ENCODE peak calls at places on chromosomes 7 and 10, in seven cellular contexts. R, F, I, W, S, G and M are unnamed samples.

GRCh38 chr7:127713758-127714157 is 61.8 kb downstream of the SND1 start:
- DNase-seq in G (no peak), R (no peak), I (no peak), F (no peak), W (no peak), S (no peak), M (no peak)

GRCh38 chr7:55493416-55493815 is 78.9 kb downstream of the VOPP1 start:
- DNase-seq in I (no peak), W (no peak), R (no peak), F (no peak), G (no peak), S (no peak), M (no peak)

GRCh38 chr10:132556994-132557441 is 19.4 kb downstream of the INPP5A start:
- DNase-seq in R (no peak), S (no peak), F (no peak), I (no peak), W (no peak), G (no peak), M (no peak)

GRCh38 chr7:131899271-131900030 is 343.0 kb upstream of the PODXL start:
- DNase-seq in W (no peak), F (no peak), I (no peak), R (no peak), S (no peak), G (no peak), M (no peak)

GRCh38 chr7:43779032-43779812 is 20.7 kb downstream of the BLVRA start:
- DNase-seq in G (no peak), F (no peak), I (no peak), R (no peak), W (no peak), S (no peak), M (no peak)

GRCh38 chr10:119595715-119596515 is 849 bp downstream of the TIAL1 start:
- DNase-seq in R (peak), G (peak), I (no peak), F (no peak), S (peak), W (peak), M (peak)

GRCh38 chr10:63766766-63767505 is 245.7 kb downstream of the REEP3 start:
- DNase-seq in F (peak), S (no peak), G (no peak), R (no peak), I (no peak), W (no peak), M (no peak)

GRCh38 chr7:101947899-101948298 is 130.5 kb downstream of the CUX1 start:
- DNase-seq in G (no peak), F (no peak), W (no peak), S (peak), R (no peak), I (no peak), M (no peak)

GRCh38 chr7:4745971-4746919 is 29.2 kb upstream of the AP5Z1 start:
- DNase-seq in W (no peak), F (no peak), S (no peak), G (no peak), I (no peak), R (no peak), M (peak)

GRCh38 chr7:70728873-70729552 is 402.9 kb upstream of the GALNT17 start:
- DNase-seq in F (no peak), G (no peak), R (no peak), S (no peak), W (no peak), I (no peak), M (no peak)

GRCh38 chr10:86504510-86504909 is 17.1 kb downstream of the WAPL start:
- DNase-seq in I (no peak), R (no peak), F (no peak), W (no peak), G (no peak), S (no peak), M (no peak)